ENCODE peak calls at places on chromosomes 6 and 20, in five cellular contexts. One of them, this sample, is unnamed.

GRCh38 chr6:160461641-160462040 is 113.5 kb downstream of the SLC22A3 start:
- DNase-seq in AG10803: peak
- DNase-seq in glutamatergic neuron: no peak
- DNase-seq in sigmoid colon: no peak
- DNase-seq in heart right ventricle: no peak
- DNase-seq in this sample: peak

GRCh38 chr20:46168438-46168837 is 50.3 kb downstream of the CD40 start:
- DNase-seq in AG10803: no peak
- DNase-seq in glutamatergic neuron: no peak
- DNase-seq in sigmoid colon: no peak
- DNase-seq in heart right ventricle: no peak
- DNase-seq in this sample: no peak

GRCh38 chr6:10219510-10219909 is 195.4 kb downstream of the TFAP2A start:
- DNase-seq in AG10803: peak
- DNase-seq in glutamatergic neuron: no peak
- DNase-seq in sigmoid colon: no peak
- DNase-seq in heart right ventricle: no peak
- DNase-seq in this sample: no peak

GRCh38 chr6:116773886-116774285 is 8.4 kb upstream of the FAM162B start:
- DNase-seq in AG10803: no peak
- DNase-seq in glutamatergic neuron: no peak
- DNase-seq in sigmoid colon: no peak
- DNase-seq in heart right ventricle: no peak
- DNase-seq in this sample: no peak

GRCh38 chr20:57678340-57678739 is 31.5 kb downstream of the PMEPA1 start:
- DNase-seq in AG10803: no peak
- DNase-seq in glutamatergic neuron: peak
- DNase-seq in sigmoid colon: no peak
- DNase-seq in heart right ventricle: peak
- DNase-seq in this sample: no peak

GRCh38 chr6:73722318-73723060 is 26.5 kb downstream of the CD109 start:
- DNase-seq in AG10803: peak
- DNase-seq in glutamatergic neuron: no peak
- DNase-seq in sigmoid colon: no peak
- DNase-seq in heart right ventricle: no peak
- DNase-seq in this sample: peak

GRCh38 chr6:56246941-56247653 is at the start of gene COL21A1:
- DNase-seq in AG10803: no peak
- DNase-seq in glutamatergic neuron: peak
- DNase-seq in sigmoid colon: peak
- DNase-seq in heart right ventricle: peak
- DNase-seq in this sample: peak

GRCh38 chr6:166106076-166106686 is 61.5 kb downstream of the TBXT start:
- DNase-seq in AG10803: peak
- DNase-seq in glutamatergic neuron: peak
- DNase-seq in sigmoid colon: peak
- DNase-seq in heart right ventricle: peak
- DNase-seq in this sample: peak

GRCh38 chr6:143513410-143513809 is 1.9 kb upstream of the FUCA2 start:
- DNase-seq in AG10803: no peak
- DNase-seq in glutamatergic neuron: no peak
- DNase-seq in sigmoid colon: no peak
- DNase-seq in heart right ventricle: no peak
- DNase-seq in this sample: no peak

GRCh38 chr6:170506446-170506845 is 46.7 kb downstream of the PSMB1 start:
- DNase-seq in AG10803: no peak
- DNase-seq in glutamatergic neuron: no peak
- DNase-seq in sigmoid colon: no peak
- DNase-seq in heart right ventricle: no peak
- DNase-seq in this sample: no peak

GRCh38 chr6:35810831-35811698 is 5.9 kb downstream of the LHFPL5 start:
- DNase-seq in AG10803: peak
- DNase-seq in glutamatergic neuron: no peak
- DNase-seq in sigmoid colon: no peak
- DNase-seq in heart right ventricle: no peak
- DNase-seq in this sample: peak

GRCh38 chr6:144195671-144196070 is 45.4 kb downstream of the STX11 start:
- DNase-seq in AG10803: peak
- DNase-seq in glutamatergic neuron: no peak
- DNase-seq in sigmoid colon: no peak
- DNase-seq in heart right ventricle: no peak
- DNase-seq in this sample: no peak

GRCh38 chr20:11937230-11937629 is 19.5 kb downstream of the BTBD3 start:
- DNase-seq in AG10803: no peak
- DNase-seq in glutamatergic neuron: no peak
- DNase-seq in sigmoid colon: no peak
- DNase-seq in heart right ventricle: no peak
- DNase-seq in this sample: no peak

GRCh38 chr6:167937948-167938911 is 59.2 kb upstream of the KIF25 start:
- DNase-seq in AG10803: peak
- DNase-seq in glutamatergic neuron: no peak
- DNase-seq in sigmoid colon: no peak
- DNase-seq in heart right ventricle: no peak
- DNase-seq in this sample: no peak

GRCh38 chr20:39269031-39269461 is 306.9 kb downstream of the DHX35 start:
- DNase-seq in AG10803: peak
- DNase-seq in glutamatergic neuron: peak
- DNase-seq in sigmoid colon: peak
- DNase-seq in heart right ventricle: peak
- DNase-seq in this sample: peak

This sample was measured in fibroblast of mammary gland.